ENCODE peak calls at places on chromosome 13, in seven cellular contexts. One of them, this sample, is unnamed.

GRCh38 chr13:31850041-31850440 is 110.7 kb downstream of the RXFP2 start:
- DNase-seq in activated CD4-positive, alpha-beta T cell treated with anti-CD3 and anti-CD28 coated beads for 48 hours: no peak
- DNase-seq in heart right ventricle: no peak
- DNase-seq in ureter: no peak
- DNase-seq in hypothalamus: no peak
- DNase-seq in NCI-H345: no peak
- DNase-seq in right lobe of liver: no peak
- DNase-seq in this sample: no peak

GRCh38 chr13:20332361-20333096 is 100.4 kb upstream of the GJB6 start:
- DNase-seq in NCI-H345: no peak
- DNase-seq in activated CD4-positive, alpha-beta T cell treated with anti-CD3 and anti-CD28 coated beads for 48 hours: no peak
- DNase-seq in hypothalamus: no peak
- DNase-seq in ureter: no peak
- DNase-seq in right lobe of liver: no peak
- DNase-seq in heart right ventricle: no peak
- DNase-seq in this sample: no peak

GRCh38 chr13:97600438-97601080 is 166.6 kb downstream of the RAP2A start:
- DNase-seq in heart right ventricle: no peak
- DNase-seq in NCI-H345: peak
- DNase-seq in right lobe of liver: no peak
- DNase-seq in activated CD4-positive, alpha-beta T cell treated with anti-CD3 and anti-CD28 coated beads for 48 hours: no peak
- DNase-seq in hypothalamus: no peak
- DNase-seq in ureter: no peak
- DNase-seq in this sample: no peak

GRCh38 chr13:93248627-93249047 is 22.0 kb downstream of the GPC6 start:
- DNase-seq in ureter: no peak
- DNase-seq in right lobe of liver: peak
- DNase-seq in activated CD4-positive, alpha-beta T cell treated with anti-CD3 and anti-CD28 coated beads for 48 hours: no peak
- DNase-seq in heart right ventricle: no peak
- DNase-seq in NCI-H345: peak
- DNase-seq in hypothalamus: no peak
- DNase-seq in this sample: no peak

GRCh38 chr13:113561417-113562084 is 23.0 kb upstream of the TFDP1 start:
- DNase-seq in ureter: peak
- DNase-seq in activated CD4-positive, alpha-beta T cell treated with anti-CD3 and anti-CD28 coated beads for 48 hours: no peak
- DNase-seq in NCI-H345: no peak
- DNase-seq in right lobe of liver: peak
- DNase-seq in hypothalamus: no peak
- DNase-seq in heart right ventricle: no peak
- DNase-seq in this sample: peak

GRCh38 chr13:38308736-38309135 is 40.9 kb upstream of the UFM1 start:
- DNase-seq in heart right ventricle: no peak
- DNase-seq in hypothalamus: no peak
- DNase-seq in ureter: no peak
- DNase-seq in activated CD4-positive, alpha-beta T cell treated with anti-CD3 and anti-CD28 coated beads for 48 hours: no peak
- DNase-seq in right lobe of liver: no peak
- DNase-seq in NCI-H345: no peak
- DNase-seq in this sample: no peak

GRCh38 chr13:26563713-26564112 is 6.2 kb downstream of the WASF3 start:
- DNase-seq in NCI-H345: no peak
- DNase-seq in ureter: no peak
- DNase-seq in heart right ventricle: no peak
- DNase-seq in hypothalamus: no peak
- DNase-seq in activated CD4-positive, alpha-beta T cell treated with anti-CD3 and anti-CD28 coated beads for 48 hours: no peak
- DNase-seq in right lobe of liver: no peak
- DNase-seq in this sample: no peak

GRCh38 chr13:60538566-60538965 is 141.5 kb downstream of the TDRD3 start:
- DNase-seq in right lobe of liver: no peak
- DNase-seq in heart right ventricle: no peak
- DNase-seq in activated CD4-positive, alpha-beta T cell treated with anti-CD3 and anti-CD28 coated beads for 48 hours: no peak
- DNase-seq in NCI-H345: no peak
- DNase-seq in hypothalamus: no peak
- DNase-seq in ureter: no peak
- DNase-seq in this sample: no peak

GRCh38 chr13:102779426-102780159 is 6.0 kb upstream of the TEX30 start:
- DNase-seq in NCI-H345: no peak
- DNase-seq in hypothalamus: no peak
- DNase-seq in activated CD4-positive, alpha-beta T cell treated with anti-CD3 and anti-CD28 coated beads for 48 hours: peak
- DNase-seq in right lobe of liver: no peak
- DNase-seq in heart right ventricle: no peak
- DNase-seq in ureter: no peak
- DNase-seq in this sample: no peak

GRCh38 chr13:75621147-75621546 is 15.0 kb upstream of the LMO7 start:
- DNase-seq in activated CD4-positive, alpha-beta T cell treated with anti-CD3 and anti-CD28 coated beads for 48 hours: no peak
- DNase-seq in right lobe of liver: no peak
- DNase-seq in ureter: no peak
- DNase-seq in NCI-H345: no peak
- DNase-seq in hypothalamus: no peak
- DNase-seq in heart right ventricle: no peak
- DNase-seq in this sample: no peak

GRCh38 chr13:25276748-25277147 is 10.5 kb downstream of the MTMR6 start:
- DNase-seq in heart right ventricle: no peak
- DNase-seq in activated CD4-positive, alpha-beta T cell treated with anti-CD3 and anti-CD28 coated beads for 48 hours: peak
- DNase-seq in NCI-H345: no peak
- DNase-seq in ureter: no peak
- DNase-seq in hypothalamus: no peak
- DNase-seq in right lobe of liver: no peak
- DNase-seq in this sample: no peak

This sample was measured in osteocyte.